ENCODE peak calls at places on chromosome 14, in six cellular contexts. E, U, S, R, Y and P are unnamed samples.

GRCh38 chr14:46818147-46818546 is 166.6 kb upstream of the RPL10L start:
- DNase-seq in E (no peak), U (no peak), S (no peak), R (no peak), Y (no peak), P (no peak)

GRCh38 chr14:103090481-103091020 is 4.0 kb upstream of the EXOC3L4 start:
- DNase-seq in E (no peak), U (no peak), S (no peak), R (no peak), Y (no peak), P (no peak)

GRCh38 chr14:103923863-103924262 is 4.4 kb upstream of the TDRD9 start:
- DNase-seq in E (no peak), U (no peak), S (no peak), R (no peak), Y (no peak), P (no peak)

GRCh38 chr14:74905595-74906142 is 17.4 kb downstream of the RPS6KL1 start:
- DNase-seq in E (peak; percentile 75), U (peak; percentile 84), S (peak; percentile 36), R (no peak), Y (peak; percentile 69), P (peak; percentile 28)

GRCh38 chr14:54565236-54566151 is 1.4 kb upstream of the SAMD4A start:
- DNase-seq in E (peak; percentile 66), U (peak; percentile 83), S (peak; percentile 83), R (no peak), Y (peak; percentile 61), P (peak; percentile 79)

GRCh38 chr14:95207475-95208253 is 50.3 kb upstream of the DICER1 start:
- DNase-seq in E (no peak), U (no peak), S (no peak), R (no peak), Y (no peak), P (no peak)

GRCh38 chr14:68651075-68651474 is 141.8 kb downstream of the ZFP36L1 start:
- DNase-seq in E (no peak), U (no peak), S (no peak), R (no peak), Y (no peak), P (no peak)

GRCh38 chr14:37447883-37448391 is 147.1 kb downstream of the FOXA1 start:
- DNase-seq in E (no peak), U (no peak), S (peak; percentile 71), R (no peak), Y (no peak), P (no peak)

GRCh38 chr14:79861111-79861510 is 350.2 kb downstream of the DIO2 start:
- DNase-seq in E (no peak), U (no peak), S (no peak), R (no peak), Y (no peak), P (no peak)

GRCh38 chr14:73713206-73713803 is 879 bp downstream of the PNMA1 start:
- DNase-seq in E (no peak), U (no peak), S (no peak), R (no peak), Y (no peak), P (no peak)

GRCh38 chr14:95683793-95684192 is 2.4 kb upstream of the TCL1B start:
- DNase-seq in E (peak; percentile 73), U (peak; percentile 75), S (peak; percentile 11), R (no peak), Y (no peak), P (peak; percentile 32)

GRCh38 chr14:96953443-96953842 is 156.3 kb downstream of the VRK1 start:
- DNase-seq in E (no peak), U (no peak), S (no peak), R (no peak), Y (no peak), P (no peak)

GRCh38 chr14:96177766-96178377 is 26.8 kb upstream of the BDKRB2 start:
- DNase-seq in E (no peak), U (no peak), S (no peak), R (no peak), Y (no peak), P (no peak)

GRCh38 chr14:68146812-68147211 is 327.2 kb downstream of the RAD51B start:
- DNase-seq in E (no peak), U (no peak), S (no peak), R (no peak), Y (no peak), P (peak; percentile 81)

GRCh38 chr14:75094896-75095295 is 25.5 kb downstream of the ZC2HC1C start:
- DNase-seq in E (no peak), U (no peak), S (no peak), R (no peak), Y (no peak), P (no peak)

GRCh38 chr14:65098586-65098985 is 3.7 kb downstream of the MAX start:
- DNase-seq in E (no peak), U (no peak), S (no peak), R (peak; percentile 37), Y (no peak), P (no peak)

GRCh38 chr14:65103150-65103760 is 938 bp upstream of the MAX start:
- DNase-seq in E (peak; percentile 35), U (no peak), S (peak; percentile 24), R (no peak), Y (no peak), P (no peak)

GRCh38 chr14:65101631-65102440 is 481 bp downstream of the MAX start:
- DNase-seq in E (peak; percentile 26), U (peak; percentile 32), S (no peak), R (no peak), Y (no peak), P (no peak)

GRCh38 chr14:65102441-65103149 is at the start of gene MAX:
- DNase-seq in E (peak; percentile 95), U (peak; percentile 96), S (peak; percentile 97), R (peak; percentile 90), Y (peak; percentile 89), P (peak; percentile 96)

DNA sequence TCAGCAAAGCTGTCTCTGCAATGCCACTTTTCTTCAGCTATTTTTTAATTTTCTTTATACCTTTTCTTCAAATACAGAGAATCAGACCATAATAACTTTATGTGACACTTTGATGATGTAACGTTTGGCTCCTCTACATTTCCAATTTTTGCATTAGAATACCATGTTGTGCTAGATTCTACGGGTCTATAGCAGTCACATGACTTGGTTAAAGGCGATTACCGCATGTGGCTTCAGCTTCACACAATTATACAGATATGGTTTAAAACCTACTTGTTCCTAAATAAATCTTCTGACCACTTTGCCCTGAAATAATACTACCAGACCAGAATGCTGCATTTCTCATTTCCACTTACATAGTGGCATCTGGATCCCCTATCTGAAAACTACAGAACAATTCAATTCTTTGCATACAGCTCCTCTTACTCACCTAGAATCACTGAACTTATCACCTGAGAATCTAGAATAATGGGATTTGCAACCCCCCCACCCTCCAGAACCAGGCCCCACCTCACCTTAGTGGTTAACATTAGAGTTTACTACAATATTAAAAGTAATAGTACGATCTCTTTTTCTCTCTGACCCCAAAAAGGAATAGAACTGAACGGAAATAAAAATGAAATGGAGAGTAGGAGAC is 1.3 kb downstream of the MAX start:
- DNase-seq in E (no peak), U (no peak), S (no peak), R (no peak), Y (no peak), P (no peak)
- TF ChIP-seq SP1 in E (no peak), U (no peak), S (no peak), R (no peak), Y (no peak), P (no peak)

DNA sequence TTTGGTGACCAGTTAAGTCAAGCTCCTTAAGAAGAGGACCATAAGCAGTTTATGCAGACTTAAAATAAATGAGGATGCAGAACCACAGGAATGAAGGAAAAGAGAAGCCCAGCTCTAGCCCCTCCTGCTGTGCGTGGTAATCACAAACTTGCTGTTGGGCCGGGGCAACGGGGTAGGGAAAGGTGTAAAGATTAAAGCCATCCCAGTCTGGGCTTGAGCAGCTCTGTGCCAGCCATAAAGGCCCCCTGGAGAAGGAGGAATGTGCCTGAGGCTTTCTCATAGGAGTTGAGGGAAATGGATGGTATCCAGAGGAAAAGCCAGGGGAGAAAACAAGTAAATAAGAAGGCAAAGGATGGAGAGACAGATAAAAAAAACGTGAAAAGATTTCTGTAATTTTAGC is 25.1 kb downstream of the TEP1 start:
- DNase-seq in E (no peak), U (no peak), S (no peak), R (no peak), Y (no peak), P (no peak)
- TF ChIP-seq SP1 in E (no peak), U (no peak), S (no peak), R (no peak), Y (no peak), P (no peak)

DNA sequence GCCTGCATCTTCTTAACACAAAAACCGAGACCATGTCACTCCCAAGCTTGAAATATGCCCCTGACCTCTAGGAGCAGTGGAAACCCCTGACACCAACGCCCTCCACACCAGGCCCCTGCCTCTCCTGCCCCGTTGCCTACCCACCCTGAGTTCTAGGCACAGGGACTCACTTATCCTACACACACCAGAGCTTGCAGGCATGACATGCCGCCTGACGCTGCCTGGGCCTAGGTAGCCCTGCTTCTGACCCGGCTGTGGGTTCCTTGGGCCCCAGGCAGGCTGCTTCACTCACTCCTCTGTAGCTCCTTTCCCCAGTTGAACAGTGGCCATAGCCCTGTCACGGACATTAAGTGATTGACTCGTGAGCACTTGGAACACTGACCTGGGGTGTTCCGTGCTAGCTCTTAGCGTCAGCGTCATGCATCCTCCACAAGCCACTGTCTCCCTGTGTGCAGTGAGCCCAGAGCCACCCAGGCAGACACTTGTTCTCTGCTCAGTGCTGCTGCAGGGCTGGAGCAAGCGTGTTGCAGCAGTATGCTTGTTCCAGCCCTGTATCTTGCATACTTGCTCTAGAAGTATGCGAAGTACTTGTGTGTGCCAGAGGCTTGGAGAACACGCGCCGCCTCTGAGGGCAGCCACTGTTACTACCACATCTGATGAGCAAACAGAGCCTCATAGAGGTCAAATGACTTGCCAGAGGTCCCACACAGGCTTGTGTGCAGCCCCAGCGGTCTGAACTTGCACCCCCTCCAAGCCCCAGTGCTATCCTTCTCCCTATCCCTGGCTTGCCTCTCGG is 15.6 kb downstream of the OTUB2 start:
- DNase-seq in E (no peak), U (no peak), S (peak; percentile 75), R (no peak), Y (no peak), P (no peak)
- TF ChIP-seq SP1 in E (no peak), U (no peak), S (no peak), R (no peak), Y (no peak), P (no peak)

GRCh38 chr14:33611405-33612183 is 339.3 kb downstream of the EGLN3 start:
- DNase-seq in E (no peak), U (peak; percentile 22), S (no peak), R (no peak), Y (no peak), P (no peak)

GRCh38 chr14:33618361-33619095 is 332.3 kb downstream of the EGLN3 start:
- DNase-seq in E (no peak), U (no peak), S (no peak), R (no peak), Y (no peak), P (no peak)

GRCh38 chr14:33612184-33612479 is 338.7 kb downstream of the EGLN3 start:
- DNase-seq in E (no peak), U (no peak), S (no peak), R (no peak), Y (no peak), P (no peak)

GRCh38 chr14:33617154-33617553 is 333.7 kb downstream of the EGLN3 start:
- DNase-seq in E (no peak), U (no peak), S (no peak), R (no peak), Y (no peak), P (no peak)
- TF ChIP-seq SP1 in E (no peak), U (no peak), S (no peak), R (no peak), Y (no peak), P (no peak)

GRCh38 chr14:86035882-86036281 is 505.9 kb downstream of the FLRT2 start:
- DNase-seq in E (peak; percentile 31), U (peak; percentile 65), S (peak; percentile 13), R (no peak), Y (peak; percentile 28), P (no peak)
- TF ChIP-seq SP1 in E (no peak), U (no peak), S (no peak), R (no peak), Y (no peak), P (no peak)

GRCh38 chr14:105413542-105413886 is 6.1 kb upstream of the MTA1 start:
- DNase-seq in E (no peak), U (no peak), S (no peak), R (no peak), Y (no peak), P (no peak)
- TF ChIP-seq SP1 in E (no peak), U (no peak), S (no peak), R (no peak), Y (no peak), P (no peak)